ENCODE peak calls at places on chromosomes 16 and 17, in eight cellular contexts. D, Q, R, I, Z, T, O and F are unnamed samples. For H3K4me1 and H3K9me3, the result is how much of the 10 kb centered on the place peaks cover.

GRCh38 chr16:71734511-71734910 is 10.0 kb upstream of the PHLPP2 start:
- DNase-seq in D (no peak), Q (no peak), R (no peak), I (no peak), Z (no peak), T (no peak), O (no peak), F (no peak)

GRCh38 chr17:31857920-31858646 is 961 bp downstream of the COPRS start:
- DNase-seq in D (no peak), Q (no peak), R (no peak), I (no peak), Z (peak), T (no peak), O (peak), F (no peak)

GRCh38 chr17:67689534-67690177 is 28.1 kb upstream of the NOL11 start:
- DNase-seq in D (no peak), Q (peak), R (peak), I (no peak), Z (peak), T (peak), O (peak), F (peak)

GRCh38 chr17:63082273-63082861 is 116.3 kb downstream of the TANC2 start:
- DNase-seq in D (no peak), Q (no peak), R (peak), I (no peak), Z (peak), T (no peak), O (peak), F (no peak)

GRCh38 chr17:7897773-7898172 is 9.2 kb downstream of the CHD3 start:
- DNase-seq in D (no peak), Q (no peak), R (peak), I (no peak), Z (peak), T (no peak), O (peak), F (peak)

GRCh38 chr17:49989518-49989880 is 5.5 kb downstream of the DLX3 start:
- DNase-seq in D (no peak), Q (no peak), R (no peak), I (no peak), Z (no peak), T (no peak), O (no peak), F (no peak)

GRCh38 chr17:67008101-67008500 is 36.3 kb upstream of the CACNG1 start:
- DNase-seq in D (no peak), Q (no peak), R (no peak), I (no peak), Z (no peak), T (no peak), O (no peak), F (no peak)

GRCh38 chr17:82892869-82893565 is 53.2 kb upstream of the ZNF750 start:
- DNase-seq in D (peak), Q (peak), R (no peak), I (no peak), Z (peak), T (peak), O (no peak), F (peak)

GRCh38 chr17:58060596-58061191 is 22.5 kb upstream of the DYNLL2 start:
- DNase-seq in D (peak), Q (peak), R (peak), I (peak), Z (no peak), T (no peak), O (peak), F (no peak)

GRCh38 chr16:74667215-74667765 is 613 bp upstream of the RFWD3 start:
- DNase-seq in D (peak), Q (no peak), R (peak), I (peak), Z (peak), T (peak), O (peak), F (peak)

GRCh38 chr16:7397901-7398300 is 65.3 kb downstream of the RBFOX1 start:
- DNase-seq in D (no peak), Q (no peak), R (peak), I (no peak), Z (no peak), T (no peak), O (peak), F (no peak)

GRCh38 chr16:65769055-65769465 is 597.4 kb upstream of the CDH5 start:
- DNase-seq in D (no peak), Q (no peak), R (peak), I (no peak), Z (no peak), T (no peak), O (no peak), F (no peak)

GRCh38 chr17:60142872-60143499 is 6.8 kb upstream of the CA4 start:
- DNase-seq in D (peak), Q (peak), R (peak), I (peak), Z (peak), T (peak), O (peak), F (peak)

GRCh38 chr16:12411521-12411920 is 392.2 kb downstream of the CPPED1 start:
- DNase-seq in D (no peak), Q (no peak), R (no peak), I (no peak), Z (no peak), T (no peak), O (no peak), F (no peak)

GRCh38 chr17:4208228-4208627 is 55.6 kb downstream of the ANKFY1 start:
- DNase-seq in D (peak), Q (no peak), R (no peak), I (no peak), Z (no peak), T (no peak), O (peak), F (no peak)

GRCh38 chr17:61404702-61405046 is 5.0 kb downstream of the TBX2 start:
- DNase-seq in D (peak), Q (no peak), R (no peak), I (no peak), Z (no peak), T (no peak), O (no peak), F (no peak)
- H3K4me1 ChIP-seq in D (under half), Q (under half), R (under half), I (under half), Z (under half), T (half or more), O (under half), F (half or more)

GRCh38 chr17:27066315-27066714 is 227.6 kb upstream of the WSB1 start:
- DNase-seq in D (no peak), Q (no peak), R (no peak), I (no peak), Z (no peak), T (no peak), O (no peak), F (no peak)
- H3K9me3 ChIP-seq in D (under half), Q (under half), R (under half), I (under half), Z (under half), T (under half), O (under half), F (under half)

GRCh38 chr16:27317320-27317719 is 3.5 kb downstream of the IL4R start:
- DNase-seq in D (peak), Q (no peak), R (no peak), I (no peak), Z (no peak), T (no peak), O (no peak), F (no peak)
- H3K4me1 ChIP-seq in D (under half), Q (half or more), R (under half), I (half or more), Z (under half), T (half or more), O (under half), F (half or more)

DNA sequence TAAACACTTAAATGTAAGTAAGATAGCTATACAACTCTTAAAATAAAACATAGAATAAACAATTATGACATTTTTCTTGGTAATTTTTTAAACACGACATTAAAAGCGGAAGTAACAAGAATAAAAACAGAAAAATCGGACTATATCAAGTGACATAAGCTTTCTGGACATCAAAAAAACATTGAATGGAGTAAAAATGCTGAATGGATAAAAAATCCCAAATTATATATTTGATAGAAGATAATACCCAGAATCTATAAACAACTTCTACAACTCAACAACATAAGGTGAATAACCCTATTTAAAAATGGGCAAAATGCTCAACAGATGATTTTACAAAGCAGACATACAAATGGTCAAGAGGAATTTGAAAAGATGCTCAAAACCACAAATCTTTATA is 1866.5 kb downstream of the TP53TG3F start:
- DNase-seq in D (no peak), Q (no peak), R (no peak), I (no peak), Z (no peak), T (no peak), O (no peak), F (no peak)
- H3K9me3 ChIP-seq in D (under half), Q (under half), R (under half), I (half or more), Z (under half), T (under half), O (under half), F (under half)